ENCODE peak calls at places on chromosomes 13 and 19, in six cellular contexts. G is K562, D is GM12878, K is H1, E is HepG2, Y is SK-N-SH. B is an unnamed sample.

GRCh38 chr19:4100647-4101495 is 23.1 kb downstream of the MAP2K2 start:
- DNase-seq in G (no peak), D (no peak), K (no peak), E (no peak), Y (no peak), B (no peak)

GRCh38 chr19:46609511-46610412 is 8.6 kb downstream of the CALM3 start:
- DNase-seq in G (peak), D (no peak), K (no peak), E (no peak), Y (peak), B (no peak)

GRCh38 chr19:3360494-3361383 is 5.6 kb upstream of the NFIC start:
- DNase-seq in G (peak), D (no peak), K (peak), E (no peak), Y (peak), B (peak)

GRCh38 chr13:72221276-72221962 is 354.4 kb upstream of the DACH1 start:
- DNase-seq in G (peak), D (no peak), K (peak), E (peak), Y (no peak), B (peak)

GRCh38 chr19:3899531-3900294 is 19.2 kb downstream of the ATCAY start:
- DNase-seq in G (no peak), D (no peak), K (no peak), E (no peak), Y (no peak), B (no peak)

GRCh38 chr19:41720103-41720502 is 11.7 kb downstream of the CEACAM5 start:
- DNase-seq in G (no peak), D (no peak), K (no peak), E (no peak), Y (no peak), B (no peak)

GRCh38 chr13:41224113-41225110 is 30.0 kb upstream of the KBTBD7 start:
- DNase-seq in G (no peak), D (no peak), K (no peak), E (no peak), Y (no peak), B (no peak)

GRCh38 chr13:99104396-99104795 is 96.3 kb upstream of the UBAC2 start:
- DNase-seq in G (no peak), D (no peak), K (no peak), E (no peak), Y (no peak), B (no peak)

GRCh38 chr13:90454002-90454636 is 893.4 kb upstream of the MIR17HG start:
- DNase-seq in G (no peak), D (no peak), K (no peak), E (no peak), Y (no peak), B (no peak)

GRCh38 chr19:32651729-32652140 is 23.2 kb downstream of the ANKRD27 start:
- DNase-seq in G (no peak), D (no peak), K (peak), E (no peak), Y (peak), B (peak)

GRCh38 chr13:25494708-25495411 is 123.1 kb downstream of the ATP8A2 start:
- DNase-seq in G (no peak), D (no peak), K (no peak), E (no peak), Y (no peak), B (no peak)

GRCh38 chr13:39253774-39254173 is 215.5 kb downstream of the NHLRC3 start:
- DNase-seq in G (no peak), D (no peak), K (no peak), E (no peak), Y (no peak), B (no peak)

GRCh38 chr13:41130356-41130755 is 2.2 kb downstream of the KBTBD6 start:
- DNase-seq in G (no peak), D (no peak), K (no peak), E (no peak), Y (no peak), B (peak)

GRCh38 chr13:41428155-41428554 is 29.2 kb upstream of the RGCC start:
- DNase-seq in G (no peak), D (no peak), K (peak), E (no peak), Y (peak), B (no peak)

GRCh38 chr13:47632311-47632710 is 368.8 kb downstream of the SUCLA2 start:
- DNase-seq in G (no peak), D (no peak), K (peak), E (no peak), Y (no peak), B (no peak)

GRCh38 chr19:47839913-47840312 is 18.2 kb downstream of the CRX start:
- DNase-seq in G (no peak), D (no peak), K (no peak), E (no peak), Y (no peak), B (no peak)

GRCh38 chr19:18478545-18479311 is 40.8 kb upstream of the ISYNA1 start:
- DNase-seq in G (no peak), D (peak), K (no peak), E (peak), Y (peak), B (peak)

GRCh38 chr19:47229674-47230121 is 1.3 kb downstream of the BBC3 start:
- DNase-seq in G (no peak), D (no peak), K (no peak), E (no peak), Y (peak), B (no peak)

GRCh38 chr19:47679922-47680857 is 33.0 kb upstream of the EHD2 start:
- DNase-seq in G (no peak), D (no peak), K (no peak), E (no peak), Y (no peak), B (no peak)

GRCh38 chr13:25432686-25433085 is 60.9 kb downstream of the ATP8A2 start:
- DNase-seq in G (no peak), D (no peak), K (no peak), E (no peak), Y (no peak), B (no peak)

GRCh38 chr13:64591981-64592380 is 2638.2 kb downstream of the PCDH9 start:
- DNase-seq in G (no peak), D (no peak), K (no peak), E (no peak), Y (no peak), B (no peak)

GRCh38 chr19:57559008-57559403 is 657 bp downstream of the ZNF550 start:
- DNase-seq in G (peak), D (no peak), K (no peak), E (peak), Y (peak), B (peak)

GRCh38 chr13:78689011-78689410 is 30.1 kb upstream of the OBI1 start:
- DNase-seq in G (no peak), D (no peak), K (no peak), E (peak), Y (no peak), B (no peak)

GRCh38 chr19:47499371-47499770 is 15.4 kb upstream of the KPTN start:
- DNase-seq in G (no peak), D (no peak), K (no peak), E (no peak), Y (no peak), B (no peak)

GRCh38 chr19:3440082-3440481 is 40.2 kb downstream of the SMIM24 start:
- DNase-seq in G (peak), D (no peak), K (peak), E (peak), Y (peak), B (no peak)

GRCh38 chr13:44084146-44084545 is 204.4 kb downstream of the LACC1 start:
- DNase-seq in G (no peak), D (no peak), K (no peak), E (no peak), Y (no peak), B (no peak)

GRCh38 chr19:31258211-31259052 is 90.8 kb downstream of the TSHZ3 start:
- DNase-seq in G (no peak), D (no peak), K (peak), E (no peak), Y (peak), B (no peak)

GRCh38 chr19:38139122-38139521 is 84.9 kb downstream of the DPF1 start:
- DNase-seq in G (peak), D (no peak), K (no peak), E (no peak), Y (no peak), B (no peak)

GRCh38 chr19:7673995-7674667 is 2.8 kb upstream of the MCEMP1 start:
- DNase-seq in G (peak), D (no peak), K (peak), E (peak), Y (peak), B (peak)
- TF ChIP-seq GABPA in G (no peak), D (no peak), K (no peak), E (no peak), Y (no peak), B (no peak)

DNA sequence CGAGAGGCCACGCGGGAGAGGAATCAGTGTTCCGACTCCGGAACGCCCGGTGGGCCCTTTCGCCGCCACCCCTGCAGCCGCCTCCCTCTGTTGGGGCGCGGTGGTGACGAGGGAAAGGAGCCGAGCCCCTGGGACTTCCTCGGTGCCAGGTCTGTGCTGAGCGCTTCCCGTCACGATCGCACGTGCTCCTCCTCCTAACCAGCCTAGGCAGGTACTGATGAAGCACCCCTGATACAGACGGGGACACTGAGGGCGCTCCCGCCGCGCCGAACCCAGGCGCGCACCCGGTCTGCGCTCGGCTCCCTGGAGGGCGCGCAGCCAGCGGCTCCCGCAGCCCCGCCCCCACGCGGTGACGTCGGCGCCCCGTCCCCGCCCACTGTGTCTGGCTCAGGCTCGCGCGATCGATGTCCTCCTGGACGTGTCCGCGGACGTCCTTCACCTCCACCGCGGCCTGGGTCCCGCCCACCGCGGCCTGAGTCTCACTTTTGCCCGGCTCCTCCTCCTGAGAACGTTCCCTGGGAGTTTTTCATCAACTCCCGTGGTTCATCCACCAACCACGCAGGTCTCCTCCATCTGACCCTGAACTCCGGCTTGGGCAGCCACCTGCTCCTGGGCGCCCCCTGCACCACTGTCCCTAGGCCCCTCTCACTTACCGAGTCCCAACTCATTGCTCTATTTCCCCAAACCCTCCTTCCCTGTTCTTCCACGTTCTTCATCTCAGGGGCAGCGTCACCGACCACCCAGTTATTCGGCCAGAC is 2.6 kb upstream of the KLK15 start:
- DNase-seq in G (peak), D (peak), K (peak), E (peak), Y (peak), B (peak)
- H3K4me3 ChIP-seq in G (peak), D (peak), K (peak), E (peak), Y (peak), B (peak)

DNA sequence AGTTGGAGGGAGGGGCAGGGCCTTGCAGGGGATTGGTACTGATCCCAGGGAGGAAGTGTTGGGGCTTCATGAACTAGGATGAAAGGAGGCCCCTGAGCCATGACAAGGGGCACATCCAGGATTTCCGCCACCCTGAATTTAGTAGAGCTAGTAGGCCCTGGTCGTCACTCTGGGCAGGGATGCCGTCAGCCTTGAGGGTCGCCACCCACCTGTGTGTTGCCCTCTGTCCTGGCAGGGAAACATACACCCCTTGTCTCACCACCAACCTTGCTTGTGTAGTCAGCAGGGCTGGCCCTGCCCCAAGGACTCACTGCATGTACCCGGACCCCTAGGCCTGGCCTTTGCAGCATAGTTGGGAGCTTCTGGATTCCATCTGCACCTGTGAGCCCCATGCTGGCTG is 9.4 kb upstream of the QTRT1 start:
- DNase-seq in G (no peak), D (no peak), K (no peak), E (no peak), Y (no peak), B (no peak)
- TF ChIP-seq POLR2AphosphoS5 in G (peak), D (no peak), K (peak), E (no peak), Y (no peak), B (no peak)

GRCh38 chr19:49364083-49364687 is 508 bp downstream of the DKKL1 start:
- DNase-seq in G (peak), D (no peak), K (no peak), E (no peak), Y (no peak), B (no peak)
- TF ChIP-seq GABPA in G (no peak), D (no peak), K (no peak), E (no peak), Y (no peak), B (no peak)

GRCh38 chr19:6238643-6239281 is 41.0 kb downstream of the MLLT1 start:
- DNase-seq in G (no peak), D (no peak), K (no peak), E (no peak), Y (no peak), B (no peak)
- H3K4me3 ChIP-seq in G (no peak), D (no peak), K (no peak), E (no peak), Y (no peak), B (no peak)

DNA sequence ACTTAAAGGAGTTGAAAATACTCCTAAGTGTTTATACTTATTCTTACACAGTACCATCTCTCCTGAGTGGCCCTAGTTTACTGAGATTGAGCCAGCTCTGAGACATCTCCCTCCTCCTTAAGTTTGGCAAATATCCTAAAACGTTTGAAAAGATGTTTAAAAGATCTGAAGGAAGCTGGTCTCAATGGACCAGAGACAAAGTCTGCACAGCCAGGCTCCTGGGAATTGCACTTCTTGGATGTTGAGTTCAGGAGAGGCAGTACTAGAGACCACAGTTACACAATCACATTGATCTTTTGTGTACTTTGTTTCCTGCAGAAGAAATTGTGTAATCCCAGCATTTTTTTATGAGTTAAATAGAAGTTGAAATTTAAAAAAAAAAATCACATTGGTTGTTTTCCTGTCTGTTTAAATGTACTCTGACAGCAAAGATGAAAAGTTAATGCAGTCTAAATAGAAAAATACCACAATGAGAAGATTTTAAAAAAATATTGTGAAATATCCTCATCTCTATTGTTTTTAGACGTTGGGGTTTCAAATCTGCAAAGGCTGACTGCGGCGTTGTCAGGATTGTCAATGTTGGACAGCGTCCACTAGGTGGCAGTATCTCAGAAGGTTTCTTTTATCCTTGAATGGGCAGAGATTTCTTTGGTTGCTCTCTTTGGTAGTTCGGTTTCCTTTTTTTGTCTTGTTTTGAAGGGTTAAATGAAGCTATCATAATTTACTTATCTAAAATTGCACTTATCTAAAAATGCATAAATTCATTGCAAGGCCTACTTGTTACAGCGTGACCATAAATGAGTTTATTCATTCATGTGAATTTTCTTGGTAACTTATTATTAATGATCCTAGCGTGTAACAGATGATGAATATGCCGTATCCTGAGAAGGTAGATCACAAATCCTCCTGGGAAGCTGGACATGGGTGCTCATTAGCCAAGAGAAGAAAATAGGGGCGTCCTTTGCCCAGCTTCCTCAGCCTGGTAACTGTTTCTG is 20.9 kb downstream of the TNFSF11 start:
- DNase-seq in G (peak), D (peak), K (no peak), E (peak), Y (peak), B (peak)
- TF ChIP-seq POLR2AphosphoS5 in G (no peak), D (no peak), K (no peak), E (no peak), Y (no peak), B (no peak)

DNA sequence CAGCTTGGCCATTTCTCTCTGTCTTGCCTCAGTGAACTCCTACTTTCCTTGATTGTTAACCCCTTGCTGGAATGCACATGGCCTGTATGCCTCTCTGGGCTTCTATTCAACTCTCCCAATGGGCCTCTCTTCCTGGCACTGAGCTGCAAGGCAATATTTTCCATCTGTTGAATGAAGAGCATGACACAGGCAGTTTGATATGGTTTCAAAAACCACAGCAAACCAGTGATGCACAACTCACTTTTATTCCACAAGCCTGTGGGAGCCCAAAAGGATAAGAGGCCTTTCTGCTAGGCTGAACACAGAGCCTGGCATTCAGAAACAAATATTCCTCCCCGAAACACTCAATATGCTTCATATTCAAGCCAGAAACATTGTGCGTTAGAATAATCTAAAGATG is 443.0 kb upstream of the SPRY2 start:
- DNase-seq in G (no peak), D (no peak), K (no peak), E (no peak), Y (no peak), B (no peak)
- TF ChIP-seq GABPA in G (no peak), D (no peak), K (no peak), E (no peak), Y (no peak), B (no peak)

B was measured in HL-60.